ENCODE peak calls at places on chromosomes 12 and 14, in four cellular contexts. C, M, A and V are unnamed samples.

GRCh38 chr12:101759396-101760047 is 20.3 kb upstream of the SYCP3 start:
- DNase-seq in C (peak; percentile 34), M (no peak), A (no peak), V (no peak)

GRCh38 chr14:31536201-31536960 is 24.8 kb upstream of the NUBPL start:
- DNase-seq in C (no peak), M (no peak), A (no peak), V (no peak)

GRCh38 chr12:28057856-28058615 is 85.5 kb upstream of the PTHLH start:
- DNase-seq in C (peak; percentile 96), M (no peak), A (no peak), V (no peak)

GRCh38 chr14:101183376-101184103 is 280.0 kb upstream of the RTL1 start:
- DNase-seq in C (no peak), M (no peak), A (no peak), V (no peak)

GRCh38 chr12:130714591-130715149 is 1.4 kb downstream of the RIMBP2 start:
- DNase-seq in C (no peak), M (no peak), A (no peak), V (no peak)

GRCh38 chr12:131950182-131950913 is 606 bp downstream of the EP400 start:
- DNase-seq in C (no peak), M (peak; percentile 30), A (no peak), V (no peak)

GRCh38 chr12:50055831-50056628 is 1.4 kb upstream of the ASIC1 start:
- DNase-seq in C (peak; percentile 62), M (peak; percentile 77), A (no peak), V (peak; percentile 40)

GRCh38 chr12:51419473-51420228 is 5.0 kb upstream of the SLC4A8 start:
- DNase-seq in C (no peak), M (no peak), A (no peak), V (no peak)

GRCh38 chr12:90858261-90858660 is 96.7 kb downstream of the CCER1 start:
- DNase-seq in C (peak; percentile 28), M (no peak), A (no peak), V (no peak)

GRCh38 chr14:88321692-88322504 is 1.2 kb downstream of the KCNK10 start:
- DNase-seq in C (peak; percentile 17), M (no peak), A (no peak), V (no peak)